ENCODE peak calls at places on chromosome 5, in four cellular contexts. One of them, this sample, is unnamed.
A peak's percentile ranks its signal among the peaks of the same experiment; 100 is the strongest.

GRCh38 chr5:142506046-142506445 is 179.8 kb downstream of the FGF1 start:
- DNase-seq in NCI-H1048: no peak
- DNase-seq in epithelial cell of prostate: no peak
- DNase-seq in stomach: no peak
- DNase-seq in this sample: no peak

GRCh38 chr5:139848508-139849100 is 53.0 kb downstream of the PSD2 start:
- DNase-seq in NCI-H1048: no peak
- DNase-seq in epithelial cell of prostate: no peak
- DNase-seq in stomach: no peak
- DNase-seq in this sample: no peak

GRCh38 chr5:154002093-154002492 is 36.6 kb downstream of the FAM114A2 start:
- DNase-seq in NCI-H1048: no peak
- DNase-seq in epithelial cell of prostate: no peak
- DNase-seq in stomach: no peak
- DNase-seq in this sample: no peak

GRCh38 chr5:116097301-116097700 is 12.5 kb downstream of the COMMD10 start:
- DNase-seq in NCI-H1048: no peak
- DNase-seq in epithelial cell of prostate: no peak
- DNase-seq in stomach: no peak
- DNase-seq in this sample: no peak

GRCh38 chr5:121976979-121977378 is 15.2 kb downstream of the SRFBP1 start:
- DNase-seq in NCI-H1048: no peak
- DNase-seq in epithelial cell of prostate: no peak
- DNase-seq in stomach: no peak
- DNase-seq in this sample: no peak

GRCh38 chr5:146722361-146722779 is 156.2 kb downstream of the PPP2R2B start:
- DNase-seq in NCI-H1048: no peak
- DNase-seq in epithelial cell of prostate: no peak
- DNase-seq in stomach: no peak
- DNase-seq in this sample: no peak

GRCh38 chr5:129112295-129112694 is 17.7 kb downstream of the ISOC1 start:
- DNase-seq in NCI-H1048: no peak
- DNase-seq in epithelial cell of prostate: no peak
- DNase-seq in stomach: no peak
- DNase-seq in this sample: no peak

GRCh38 chr5:116738270-116738947 is 163.8 kb upstream of the SEMA6A start:
- DNase-seq in NCI-H1048: no peak
- DNase-seq in epithelial cell of prostate: no peak
- DNase-seq in stomach: no peak
- DNase-seq in this sample: no peak

GRCh38 chr5:178208540-178209227 is 4.4 kb downstream of the HNRNPAB start:
- DNase-seq in NCI-H1048: no peak
- DNase-seq in epithelial cell of prostate: no peak
- DNase-seq in stomach: no peak
- DNase-seq in this sample: no peak

GRCh38 chr5:180018661-180019060 is 52.9 kb downstream of the RNF130 start:
- DNase-seq in NCI-H1048: no peak
- DNase-seq in epithelial cell of prostate: no peak
- DNase-seq in stomach: no peak
- DNase-seq in this sample: no peak

GRCh38 chr5:54007822-54008777 is 302.3 kb downstream of the ARL15 start:
- DNase-seq in NCI-H1048: no peak
- DNase-seq in epithelial cell of prostate: no peak
- DNase-seq in stomach: no peak
- DNase-seq in this sample: no peak

GRCh38 chr5:45521067-45521466 is 175.1 kb downstream of the HCN1 start:
- DNase-seq in NCI-H1048: peak; percentile 11
- DNase-seq in epithelial cell of prostate: no peak
- DNase-seq in stomach: no peak
- DNase-seq in this sample: peak; percentile 86

GRCh38 chr5:80275347-80275746 is 19.5 kb upstream of the SERINC5 start:
- DNase-seq in NCI-H1048: no peak
- DNase-seq in epithelial cell of prostate: no peak
- DNase-seq in stomach: no peak
- DNase-seq in this sample: peak; percentile 80

GRCh38 chr5:66144799-66145390 is 795 bp downstream of the SREK1 start:
- DNase-seq in NCI-H1048: no peak
- DNase-seq in epithelial cell of prostate: no peak
- DNase-seq in stomach: no peak
- DNase-seq in this sample: peak; percentile 74

GRCh38 chr5:136089804-136090203 is 42.8 kb upstream of the SMAD5 start:
- DNase-seq in NCI-H1048: no peak
- DNase-seq in epithelial cell of prostate: no peak
- DNase-seq in stomach: no peak
- DNase-seq in this sample: peak; percentile 16

GRCh38 chr5:74239268-74239667 is 401.3 kb downstream of the ENC1 start:
- DNase-seq in NCI-H1048: no peak
- DNase-seq in epithelial cell of prostate: no peak
- DNase-seq in stomach: no peak
- DNase-seq in this sample: no peak

GRCh38 chr5:156589104-156589858 is 260.8 kb upstream of the PPP1R2B start:
- DNase-seq in NCI-H1048: no peak
- DNase-seq in epithelial cell of prostate: no peak
- DNase-seq in stomach: no peak
- DNase-seq in this sample: peak; percentile 93

GRCh38 chr5:93620487-93621339 is 37.7 kb downstream of the NR2F1 start:
- DNase-seq in NCI-H1048: peak; percentile 48
- DNase-seq in epithelial cell of prostate: no peak
- DNase-seq in stomach: peak; percentile 71
- DNase-seq in this sample: peak; percentile 78

GRCh38 chr5:171534009-171534895 is 114.8 kb downstream of the FGF18 start:
- DNase-seq in NCI-H1048: no peak
- DNase-seq in epithelial cell of prostate: no peak
- DNase-seq in stomach: peak; percentile 16
- DNase-seq in this sample: no peak

GRCh38 chr5:141846031-141846430 is 32.2 kb downstream of the PCDH1 start:
- DNase-seq in NCI-H1048: no peak
- DNase-seq in epithelial cell of prostate: no peak
- DNase-seq in stomach: peak; percentile 40
- DNase-seq in this sample: no peak

GRCh38 chr5:16492398-16493175 is 27.0 kb upstream of the ZNF622 start:
- DNase-seq in NCI-H1048: no peak
- DNase-seq in epithelial cell of prostate: peak; percentile 76
- DNase-seq in stomach: peak; percentile 44
- DNase-seq in this sample: peak; percentile 63

GRCh38 chr5:116441223-116441622 is 133.4 kb downstream of the SEMA6A start:
- DNase-seq in NCI-H1048: no peak
- DNase-seq in epithelial cell of prostate: no peak
- DNase-seq in stomach: no peak
- DNase-seq in this sample: no peak

GRCh38 chr5:156526081-156527017 is 199.4 kb downstream of the SGCD start:
- DNase-seq in NCI-H1048: no peak
- DNase-seq in epithelial cell of prostate: no peak
- DNase-seq in stomach: no peak
- DNase-seq in this sample: peak; percentile 79

GRCh38 chr5:136054133-136054996 is 25.6 kb downstream of the TGFBI start:
- DNase-seq in NCI-H1048: no peak
- DNase-seq in epithelial cell of prostate: no peak
- DNase-seq in stomach: no peak
- DNase-seq in this sample: no peak

GRCh38 chr5:56900858-56901578 is 8.4 kb upstream of the SETD9 start:
- DNase-seq in NCI-H1048: no peak
- DNase-seq in epithelial cell of prostate: no peak
- DNase-seq in stomach: no peak
- DNase-seq in this sample: peak; percentile 77

GRCh38 chr5:76196886-76197489 is 113.8 kb downstream of the SV2C start:
- DNase-seq in NCI-H1048: no peak
- DNase-seq in epithelial cell of prostate: no peak
- DNase-seq in stomach: no peak
- DNase-seq in this sample: no peak

GRCh38 chr5:162684145-162684544 is 616.6 kb downstream of the GABRG2 start:
- DNase-seq in NCI-H1048: peak; percentile 58
- DNase-seq in epithelial cell of prostate: no peak
- DNase-seq in stomach: no peak
- DNase-seq in this sample: no peak

GRCh38 chr5:95565280-95565920 is 10.5 kb downstream of the ARSK start:
- DNase-seq in NCI-H1048: no peak
- DNase-seq in epithelial cell of prostate: no peak
- DNase-seq in stomach: no peak
- DNase-seq in this sample: no peak

GRCh38 chr5:137621861-137622823 is 113.7 kb downstream of the KLHL3 start:
- DNase-seq in NCI-H1048: no peak
- DNase-seq in epithelial cell of prostate: peak; percentile 78
- DNase-seq in stomach: no peak
- DNase-seq in this sample: no peak

GRCh38 chr5:13558408-13558807 is 386.1 kb downstream of the DNAH5 start:
- DNase-seq in NCI-H1048: no peak
- DNase-seq in epithelial cell of prostate: no peak
- DNase-seq in stomach: no peak
- DNase-seq in this sample: no peak

GRCh38 chr5:177455036-177455660 is 8.5 kb downstream of the PRR7 start:
- DNase-seq in NCI-H1048: peak; percentile 54
- DNase-seq in epithelial cell of prostate: no peak
- DNase-seq in stomach: peak; percentile 90
- DNase-seq in this sample: no peak

GRCh38 chr5:122653087-122654017 is 121.5 kb upstream of the SNX2 start:
- DNase-seq in NCI-H1048: no peak
- DNase-seq in epithelial cell of prostate: peak; percentile 16
- DNase-seq in stomach: no peak
- DNase-seq in this sample: no peak

GRCh38 chr5:132813599-132814440 is 718 bp downstream of the SOWAHA start:
- DNase-seq in NCI-H1048: no peak
- DNase-seq in epithelial cell of prostate: no peak
- DNase-seq in stomach: peak; percentile 65
- DNase-seq in this sample: no peak

GRCh38 chr5:81068063-81068462 is 107.9 kb downstream of the RASGRF2 start:
- DNase-seq in NCI-H1048: no peak
- DNase-seq in epithelial cell of prostate: no peak
- DNase-seq in stomach: no peak
- DNase-seq in this sample: no peak